ENCODE peak calls at places on chromosomes 6 and 20, in nine cellular contexts. R is heart right ventricle; K is fibroblast of mammary gland; U is A549; X is AG09309; M is lung; H is CD8-positive, alpha-beta T cell; O is GM12865; V is upper lobe of right lung. G is an unnamed sample.

GRCh38 chr6:16849280-16850210 is 88.3 kb upstream of the ATXN1 start:
- DNase-seq in R (no peak), K (peak), U (no peak), X (peak), M (no peak), H (no peak), O (no peak), V (no peak), G (peak)

GRCh38 chr6:81718126-81718525 is 34.4 kb downstream of the TENT5A start:
- DNase-seq in R (no peak), K (peak), U (no peak), X (no peak), M (no peak), H (no peak), O (no peak), V (no peak), G (no peak)

GRCh38 chr6:127186889-127187288 is 68.4 kb downstream of the RSPO3 start:
- DNase-seq in R (peak), K (no peak), U (peak), X (no peak), M (peak), H (peak), O (peak), V (peak), G (no peak)

GRCh38 chr20:40513010-40513409 is 176.0 kb downstream of the MAFB start:
- DNase-seq in R (no peak), K (peak), U (no peak), X (no peak), M (no peak), H (no peak), O (no peak), V (no peak), G (no peak)

GRCh38 chr20:31595654-31596411 is 9.3 kb upstream of the ID1 start:
- DNase-seq in R (peak), K (peak), U (peak), X (peak), M (peak), H (no peak), O (no peak), V (peak), G (peak)

GRCh38 chr6:89985744-89986493 is 91.7 kb downstream of the GJA10 start:
- DNase-seq in R (peak), K (peak), U (no peak), X (peak), M (no peak), H (no peak), O (no peak), V (no peak), G (peak)

GRCh38 chr6:28634758-28635546 is 109.3 kb downstream of the GPX5 start:
- DNase-seq in R (no peak), K (peak), U (peak), X (no peak), M (no peak), H (no peak), O (no peak), V (no peak), G (peak)

GRCh38 chr20:53282217-53282955 is 310.2 kb downstream of the TSHZ2 start:
- DNase-seq in R (no peak), K (no peak), U (no peak), X (no peak), M (no peak), H (no peak), O (no peak), V (no peak), G (no peak)

GRCh38 chr6:152669894-152670293 is 27.8 kb upstream of the MYCT1 start:
- DNase-seq in R (no peak), K (peak), U (peak), X (no peak), M (no peak), H (no peak), O (peak), V (no peak), G (peak)

GRCh38 chr20:50107796-50108331 is 5.1 kb downstream of the UBE2V1 start:
- DNase-seq in R (no peak), K (no peak), U (no peak), X (no peak), M (no peak), H (no peak), O (no peak), V (no peak), G (no peak)

GRCh38 chr20:59777321-59777705 is 156.1 kb downstream of the SYCP2 start:
- DNase-seq in R (no peak), K (no peak), U (no peak), X (no peak), M (no peak), H (no peak), O (no peak), V (no peak), G (no peak)

GRCh38 chr6:80366721-80367120 is 260.2 kb downstream of the BCKDHB start:
- DNase-seq in R (peak), K (peak), U (no peak), X (no peak), M (no peak), H (no peak), O (no peak), V (no peak), G (peak)

GRCh38 chr6:161828355-161828754 is 554.5 kb upstream of the AGPAT4 start:
- DNase-seq in R (no peak), K (no peak), U (no peak), X (no peak), M (no peak), H (no peak), O (no peak), V (no peak), G (no peak)

GRCh38 chr6:38290133-38290801 is 349.5 kb downstream of the BTBD9 start:
- DNase-seq in R (no peak), K (no peak), U (no peak), X (no peak), M (no peak), H (no peak), O (no peak), V (no peak), G (no peak)

GRCh38 chr20:2133318-2134183 is 31.9 kb downstream of the STK35 start:
- DNase-seq in R (no peak), K (peak), U (peak), X (peak), M (no peak), H (no peak), O (no peak), V (no peak), G (peak)

GRCh38 chr6:15524736-15525401 is 138.0 kb downstream of the DTNBP1 start:
- DNase-seq in R (no peak), K (no peak), U (no peak), X (no peak), M (no peak), H (no peak), O (no peak), V (peak), G (no peak)

GRCh38 chr20:2341336-2341735 is 39.4 kb upstream of the TGM6 start:
- DNase-seq in R (no peak), K (no peak), U (no peak), X (no peak), M (no peak), H (no peak), O (no peak), V (no peak), G (no peak)

GRCh38 chr6:42374027-42374669 is 77.6 kb downstream of the TRERF1 start:
- DNase-seq in R (no peak), K (no peak), U (no peak), X (no peak), M (no peak), H (no peak), O (no peak), V (no peak), G (no peak)

GRCh38 chr6:144334150-144334708 is 49.1 kb downstream of the UTRN start:
- DNase-seq in R (no peak), K (no peak), U (no peak), X (no peak), M (peak), H (peak), O (peak), V (peak), G (no peak)

GRCh38 chr6:163955131-163955530 is 540.6 kb downstream of the QKI start:
- DNase-seq in R (no peak), K (peak), U (no peak), X (peak), M (no peak), H (no peak), O (no peak), V (no peak), G (peak)

GRCh38 chr20:23257848-23258746 is 92.5 kb upstream of the NXT1 start:
- DNase-seq in R (no peak), K (peak), U (no peak), X (peak), M (no peak), H (no peak), O (no peak), V (no peak), G (peak)

GRCh38 chr6:16338577-16339262 is 100.3 kb downstream of the GMPR start:
- DNase-seq in R (peak), K (peak), U (peak), X (peak), M (peak), H (no peak), O (no peak), V (peak), G (peak)

GRCh38 chr6:5025911-5026819 is 22.3 kb upstream of the RPP40 start:
- DNase-seq in R (peak), K (peak), U (no peak), X (no peak), M (no peak), H (no peak), O (no peak), V (peak), G (peak)

GRCh38 chr20:33963756-33964155 is 30.0 kb upstream of the RALY start:
- DNase-seq in R (no peak), K (no peak), U (no peak), X (no peak), M (no peak), H (no peak), O (no peak), V (no peak), G (no peak)

DNA sequence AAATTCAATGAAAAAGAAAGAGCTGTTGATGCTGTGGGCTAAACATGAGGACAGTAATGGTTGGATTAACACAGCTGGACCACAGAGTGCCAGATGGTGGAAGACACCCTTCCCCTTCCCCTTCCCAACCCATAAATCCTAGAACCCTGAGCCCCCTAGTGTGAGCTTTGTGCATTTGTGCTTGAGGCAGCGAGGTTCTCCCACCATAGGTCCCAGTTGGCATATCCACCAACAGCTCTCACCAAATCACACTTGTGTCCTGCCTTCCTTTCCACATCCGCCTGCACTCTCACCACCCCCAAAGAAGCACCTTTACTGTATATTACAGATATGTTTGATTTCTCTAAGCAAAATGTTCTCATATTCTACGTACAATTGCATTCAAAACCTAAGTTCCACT is 32.8 kb upstream of the HBS1L start:
- DNase-seq in R (no peak), K (no peak), U (no peak), X (no peak), M (no peak), H (peak), O (peak), V (no peak), G (no peak)
- TF ChIP-seq CTCF in R (no peak), K (no peak), U (no peak), X (no peak), M (no peak), H (no peak), O (peak), V (no peak), G (peak)

GRCh38 chr20:11542645-11543044 is 375.0 kb upstream of the BTBD3 start:
- DNase-seq in R (no peak), K (no peak), U (no peak), X (no peak), M (no peak), H (no peak), O (no peak), V (no peak), G (no peak)

GRCh38 chr20:11540558-11540957 is 377.1 kb upstream of the BTBD3 start:
- DNase-seq in R (no peak), K (no peak), U (no peak), X (no peak), M (no peak), H (no peak), O (no peak), V (no peak), G (no peak)

GRCh38 chr20:11537032-11537431 is 380.7 kb upstream of the BTBD3 start:
- DNase-seq in R (no peak), K (no peak), U (no peak), X (no peak), M (no peak), H (no peak), O (no peak), V (no peak), G (no peak)
- H3K4me3 ChIP-seq in R (no peak), K (no peak), U (no peak), X (no peak), M (no peak), H (no peak), O (no peak), V (no peak), G (no peak)

GRCh38 chr20:48017504-48017903 is 232.2 kb upstream of the SULF2 start:
- DNase-seq in R (no peak), K (peak), U (no peak), X (no peak), M (no peak), H (no peak), O (no peak), V (no peak), G (no peak)
- TF ChIP-seq CTCF in R (no peak), K (no peak), U (no peak), X (no peak), M (no peak), H (no peak), O (no peak), V (no peak), G (no peak)

DNA sequence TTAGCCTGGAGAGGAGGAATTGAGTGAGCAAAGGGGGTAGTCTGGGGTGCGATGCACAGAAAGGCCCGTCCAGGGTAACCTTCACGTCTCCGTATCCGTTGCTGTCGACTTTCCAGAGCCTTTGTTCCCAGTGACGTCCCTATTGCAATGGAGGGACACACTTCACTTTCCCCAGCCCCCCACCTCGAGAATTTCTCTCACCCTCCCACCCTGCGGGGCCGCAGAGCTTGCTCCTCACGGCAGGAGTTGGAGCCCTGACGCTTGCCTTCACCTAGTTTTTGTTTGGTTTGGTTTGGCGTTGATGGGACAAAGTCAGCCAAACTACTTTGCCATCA is 633 bp upstream of the MOXD1 start:
- DNase-seq in R (no peak), K (no peak), U (no peak), X (no peak), M (no peak), H (no peak), O (no peak), V (no peak), G (no peak)
- H3K4me3 ChIP-seq in R (peak), K (peak), U (peak), X (peak), M (no peak), H (no peak), O (no peak), V (peak), G (peak)

DNA sequence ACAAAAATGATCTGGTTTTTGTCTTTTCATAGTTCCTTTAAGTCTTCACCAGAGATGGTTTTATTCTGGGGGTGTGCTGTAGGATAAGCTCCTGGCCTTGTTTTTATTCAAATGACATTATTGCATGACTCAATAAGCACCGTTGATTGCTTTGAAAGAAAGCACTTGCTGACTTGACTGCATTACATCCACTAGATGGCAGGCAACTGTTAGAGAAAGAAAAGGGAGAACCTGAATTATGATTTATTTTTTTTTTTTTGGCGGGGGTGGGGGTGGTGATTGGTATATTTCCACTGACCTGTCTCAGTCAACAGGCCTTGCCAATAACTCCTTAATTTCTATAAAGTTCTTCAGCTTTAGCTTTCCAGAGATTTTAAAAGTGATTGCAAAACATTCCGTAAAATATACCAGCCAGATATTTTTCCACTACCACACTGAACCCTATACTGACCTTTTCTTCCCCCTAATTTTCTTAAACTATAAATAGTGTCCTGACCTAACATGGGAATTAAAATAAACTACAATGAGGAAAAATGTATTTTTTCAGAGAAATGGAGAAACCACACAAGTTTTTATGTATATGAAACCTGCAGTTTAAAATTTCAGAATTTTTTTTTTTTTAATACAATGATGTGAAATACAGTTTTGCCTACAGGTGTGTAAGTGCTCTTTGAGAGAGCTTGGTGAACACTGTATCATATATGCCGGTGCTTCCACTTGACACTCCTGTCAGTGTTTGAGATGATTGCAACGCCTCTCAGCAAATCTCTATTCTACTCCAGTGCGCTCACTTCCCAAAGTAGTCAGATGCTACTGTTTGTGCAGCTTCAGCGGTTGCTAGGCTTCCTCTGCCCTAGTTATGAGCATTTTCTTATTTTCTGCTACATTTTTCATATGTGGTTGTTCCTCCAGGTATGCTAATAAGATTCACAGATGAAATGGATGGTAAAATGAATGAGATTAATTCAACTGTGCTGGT is 274.3 kb downstream of the CD109 start:
- DNase-seq in R (no peak), K (peak), U (peak), X (peak), M (no peak), H (no peak), O (peak), V (no peak), G (peak)
- TF ChIP-seq CTCF in R (peak), K (peak), U (peak), X (peak), M (no peak), H (no peak), O (peak), V (peak), G (peak)

GRCh38 chr6:111628117-111628866 is 22.6 kb upstream of the TRAF3IP2 start:
- DNase-seq in R (no peak), K (peak), U (no peak), X (no peak), M (no peak), H (no peak), O (no peak), V (no peak), G (peak)
- H3K4me3 ChIP-seq in R (no peak), K (no peak), U (no peak), X (no peak), M (no peak), H (no peak), O (no peak), V (no peak), G (no peak)